ENCODE peak calls at places on chromosomes 4 and X, in six cellular contexts. W is fibroblast of lung, K is RWPE1, E is endothelial cell, D is neural progenitor cell, P is H9. C is an unnamed sample.

GRCh38 chr4:39022241-39022640 is 10.0 kb downstream of the TMEM156 start:
- DNase-seq in D (no peak), P (no peak), K (no peak), W (no peak), E (no peak), C (no peak)

GRCh38 chrX:9882669-9883446 is 84.3 kb upstream of the CLDN34 start:
- DNase-seq in W (peak; percentile 58), P (no peak), E (no peak), K (no peak), D (no peak), C (no peak)

GRCh38 chr4:89913623-89914022 is 19.0 kb downstream of the MMRN1 start:
- DNase-seq in D (no peak), W (no peak), K (no peak), E (no peak), P (no peak), C (no peak)

GRCh38 chr4:5033266-5033945 is 14.1 kb upstream of the CYTL1 start:
- DNase-seq in P (no peak), W (no peak), E (no peak), K (no peak), D (no peak), C (no peak)

GRCh38 chr4:40180356-40180755 is 16.5 kb upstream of the RHOH start:
- DNase-seq in K (peak; percentile 79), E (no peak), D (no peak), P (no peak), W (peak; percentile 86), C (no peak)

GRCh38 chr4:10185518-10186227 is 69.1 kb upstream of the WDR1 start:
- DNase-seq in E (no peak), P (no peak), K (no peak), D (no peak), W (no peak), C (no peak)

GRCh38 chr4:128228021-128228571 is 59.5 kb downstream of the PGRMC2 start:
- DNase-seq in E (no peak), D (no peak), W (peak; percentile 42), K (peak; percentile 10), P (no peak), C (peak; percentile 72)

GRCh38 chr4:159227378-159227777 is 124.5 kb downstream of the RAPGEF2 start:
- DNase-seq in P (no peak), E (no peak), D (no peak), K (no peak), W (no peak), C (no peak)

GRCh38 chrX:38055170-38055847 is 49.0 kb downstream of the SYTL5 start:
- DNase-seq in K (no peak), D (no peak), W (peak; percentile 62), P (no peak), E (no peak), C (no peak)

GRCh38 chr4:26218677-26219181 is 102.1 kb upstream of the RBPJ start:
- DNase-seq in P (no peak), W (no peak), E (no peak), K (no peak), D (no peak), C (no peak)

GRCh38 chrX:15718283-15718970 is 19.6 kb upstream of the CA5B start:
- DNase-seq in K (no peak), P (peak; percentile 33), D (no peak), W (no peak), E (no peak), C (no peak)

GRCh38 chr4:16516796-16517413 is 290.6 kb upstream of the TAPT1 start:
- DNase-seq in W (peak; percentile 82), E (no peak), K (no peak), P (no peak), D (peak; percentile 27), C (peak; percentile 34)

GRCh38 chr4:159341486-159341885 is 238.6 kb downstream of the RAPGEF2 start:
- DNase-seq in K (peak; percentile 4), P (no peak), W (peak; percentile 77), D (no peak), E (no peak), C (no peak)

GRCh38 chr4:121009578-121010338 is 62.6 kb downstream of the NDNF start:
- DNase-seq in E (no peak), W (no peak), P (no peak), D (no peak), K (no peak), C (no peak)

GRCh38 chr4:40388248-40388647 is 53.1 kb downstream of the CHRNA9 start:
- DNase-seq in K (no peak), W (no peak), E (no peak), P (peak; percentile 46), D (peak; percentile 39), C (peak; percentile 14)

GRCh38 chr4:153159728-153160221 is 44.5 kb upstream of the TRIM2 start:
- DNase-seq in E (no peak), W (peak; percentile 24), P (no peak), D (no peak), K (peak; percentile 38), C (no peak)

GRCh38 chr4:8414377-8414776 is 26.1 kb downstream of the ACOX3 start:
- DNase-seq in K (no peak), P (no peak), E (no peak), D (no peak), W (no peak), C (no peak)

DNA sequence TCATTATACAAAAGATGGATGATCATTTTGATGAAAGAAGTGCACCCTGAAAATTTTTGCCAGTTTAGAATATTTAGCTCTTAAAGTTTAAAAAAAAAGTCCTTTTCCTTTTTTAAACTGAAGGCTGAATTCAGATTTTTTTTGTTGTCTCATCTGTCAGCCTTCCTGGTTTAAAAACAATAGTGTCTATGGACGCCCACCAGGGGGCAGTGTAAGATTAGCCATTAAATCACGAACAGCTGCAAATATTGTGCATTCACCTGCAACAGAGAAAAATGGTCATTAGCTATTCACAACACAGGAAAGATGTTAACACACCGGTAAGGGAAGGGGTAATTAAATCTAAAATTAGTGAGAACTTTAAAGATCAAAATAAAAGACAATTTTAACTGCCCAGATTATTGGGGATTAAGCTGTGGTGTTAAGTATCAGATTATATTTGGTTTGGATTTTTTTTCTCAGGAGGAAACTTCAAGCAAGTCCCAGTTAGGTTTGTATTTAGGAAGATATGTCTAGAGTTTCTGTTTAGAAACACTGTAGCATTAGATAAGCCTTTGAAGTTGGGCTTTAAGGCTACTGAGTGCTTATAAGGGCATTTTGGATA is 4.4 kb upstream of the CXorf38 start:
- DNase-seq in W (peak; percentile 64), K (peak; percentile 6), P (peak; percentile 52), E (peak; percentile 53), D (peak; percentile 82), C (peak; percentile 63)
- TF ChIP-seq CTCF in W (peak; percentile 48), K (peak; percentile 51), P (peak; percentile 81), E (peak; percentile 72), D (peak; percentile 95), C (peak; percentile 48)

DNA sequence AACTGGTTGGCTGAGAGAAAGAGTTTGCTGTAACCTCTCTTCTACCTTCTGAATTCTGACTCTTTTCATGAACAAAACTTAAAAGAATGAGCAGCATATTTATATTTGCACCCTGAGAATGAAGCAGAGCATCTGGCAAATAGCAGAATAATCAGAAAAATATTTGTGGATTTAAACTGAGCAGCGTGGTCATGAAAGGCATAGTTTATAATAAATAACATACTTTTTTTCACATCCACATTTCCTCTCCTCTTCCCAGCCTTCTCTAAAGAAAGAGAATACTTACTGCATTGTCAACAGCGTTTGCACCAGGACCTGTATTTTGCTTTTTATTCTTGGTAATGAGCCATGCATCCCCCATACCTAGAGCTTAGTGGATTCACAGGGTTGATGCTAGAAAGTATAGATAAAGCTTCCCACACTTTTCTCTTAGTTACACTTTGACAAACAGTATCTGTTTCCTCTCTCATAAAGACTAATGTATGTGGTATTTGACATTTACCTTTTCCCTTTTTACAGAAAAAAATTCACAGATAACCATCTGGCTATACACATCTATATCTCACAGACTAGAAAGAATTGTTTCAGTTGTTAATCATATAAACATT is 131.5 kb downstream of the PRSS12 start:
- DNase-seq in K (no peak), W (peak; percentile 11), D (no peak), E (no peak), P (no peak), C (no peak)
- TF ChIP-seq CTCF in K (no peak), W (no peak), D (no peak), E (no peak), P (no peak), C (no peak)

GRCh38 chrX:8323356-8323755 is 141.3 kb upstream of the VCX3B start:
- DNase-seq in W (no peak), K (no peak), P (peak; percentile 34), D (no peak), E (no peak), C (no peak)
- TF ChIP-seq CTCF in W (no peak), K (no peak), P (peak; percentile 67), D (no peak), E (no peak), C (peak; percentile 54)

DNA sequence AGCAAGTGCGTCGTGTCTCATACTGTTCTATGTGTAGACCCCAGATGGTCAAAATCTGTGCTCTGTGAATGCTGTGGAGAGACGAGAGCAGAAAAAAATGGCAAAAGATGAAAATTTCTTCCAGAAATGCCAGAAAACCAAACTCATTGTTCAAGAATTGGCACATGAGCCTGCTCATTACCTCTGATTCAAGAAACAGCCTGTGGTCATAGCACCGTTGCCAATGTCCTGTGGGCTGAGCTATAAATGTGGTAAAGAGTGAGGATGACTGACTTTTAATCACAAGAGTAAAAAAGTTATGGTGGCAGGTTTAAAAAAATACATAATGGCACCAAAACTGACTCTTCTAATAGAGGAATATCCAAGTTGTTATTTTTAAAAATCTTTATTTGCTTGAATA is 574.9 kb downstream of the PCDH7 start:
- DNase-seq in P (no peak), E (no peak), K (no peak), W (no peak), D (no peak), C (no peak)
- TF ChIP-seq CTCF in P (no peak), E (no peak), K (no peak), W (no peak), D (no peak), C (no peak)

DNA sequence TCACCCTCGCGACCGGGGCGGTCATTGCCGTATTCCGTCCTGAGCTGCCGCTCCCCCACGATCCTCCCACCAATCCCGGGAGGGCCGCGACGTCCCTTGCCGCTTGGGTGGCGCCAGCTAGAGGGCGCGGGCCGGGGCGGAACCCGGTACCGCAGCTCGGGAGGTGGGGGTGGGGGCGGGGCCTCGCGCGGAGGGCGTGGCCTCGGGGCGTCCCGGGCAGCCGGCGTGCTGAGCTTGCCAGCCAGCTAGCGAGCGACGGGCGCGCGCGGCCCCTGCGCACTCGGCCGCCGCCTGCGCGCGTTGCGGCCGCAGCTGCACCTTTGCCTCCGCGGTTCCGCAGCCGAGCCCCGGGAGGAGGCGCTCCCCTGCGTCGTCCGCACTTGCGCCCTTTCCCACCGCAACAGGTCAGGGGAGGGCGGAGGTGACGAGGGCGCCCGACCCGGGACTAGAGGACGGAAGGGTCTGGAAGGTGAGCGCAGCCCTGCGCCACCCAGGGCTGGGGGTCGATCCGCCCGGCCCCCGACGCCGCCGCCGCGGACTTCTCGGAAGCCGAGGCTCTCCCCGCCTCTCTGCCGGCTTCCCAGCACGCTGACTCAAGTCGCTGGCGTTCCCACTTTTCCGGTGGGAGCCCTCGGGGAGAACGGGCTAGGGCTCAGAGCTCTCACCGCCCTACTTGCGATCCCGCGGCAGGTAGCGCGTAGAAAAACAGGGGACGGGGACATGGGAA is at the start of gene AFF1:
- DNase-seq in D (peak; percentile 94), W (peak; percentile 90), K (peak; percentile 90), P (peak; percentile 95), E (peak; percentile 94), C (peak; percentile 95)
- TF ChIP-seq CTCF in D (peak; percentile 48), W (no peak), K (peak; percentile 59), P (peak; percentile 44), E (peak; percentile 24), C (peak; percentile 17)

C was measured in WERI-Rb-1.